ENCODE peak calls at places on chromosomes 2 and 18, in six cellular contexts. One of them, this sample, is unnamed.

GRCh38 chr2:26245231-26245732 is 543 bp downstream of the HADHB start:
- DNase-seq in ovary: no peak
- DNase-seq in sigmoid colon: peak; percentile 69
- DNase-seq in H1: no peak
- DNase-seq in K562: peak; percentile 31
- DNase-seq in tibial nerve: peak; percentile 25
- DNase-seq in this sample: no peak

GRCh38 chr2:147739531-147739930 is 105.3 kb upstream of the ACVR2A start:
- DNase-seq in ovary: no peak
- DNase-seq in sigmoid colon: no peak
- DNase-seq in H1: no peak
- DNase-seq in K562: no peak
- DNase-seq in tibial nerve: no peak
- DNase-seq in this sample: no peak

GRCh38 chr2:58918138-58918537 is 677.0 kb upstream of the FANCL start:
- DNase-seq in ovary: no peak
- DNase-seq in sigmoid colon: no peak
- DNase-seq in H1: no peak
- DNase-seq in K562: no peak
- DNase-seq in tibial nerve: no peak
- DNase-seq in this sample: no peak

GRCh38 chr2:26720322-26721166 is 28.0 kb downstream of the KCNK3 start:
- DNase-seq in ovary: peak; percentile 93
- DNase-seq in sigmoid colon: peak; percentile 97
- DNase-seq in H1: no peak
- DNase-seq in K562: no peak
- DNase-seq in tibial nerve: peak; percentile 59
- DNase-seq in this sample: no peak

GRCh38 chr2:240704651-240705050 is 13.0 kb downstream of the AQP12A start:
- DNase-seq in ovary: no peak
- DNase-seq in sigmoid colon: no peak
- DNase-seq in H1: no peak
- DNase-seq in K562: no peak
- DNase-seq in tibial nerve: no peak
- DNase-seq in this sample: no peak

GRCh38 chr2:160411167-160411566 is 82.4 kb downstream of the RBMS1 start:
- DNase-seq in ovary: no peak
- DNase-seq in sigmoid colon: no peak
- DNase-seq in H1: no peak
- DNase-seq in K562: no peak
- DNase-seq in tibial nerve: no peak
- DNase-seq in this sample: no peak

GRCh38 chr2:238561230-238561629 is 134.5 kb downstream of the ASB1 start:
- DNase-seq in ovary: no peak
- DNase-seq in sigmoid colon: no peak
- DNase-seq in H1: no peak
- DNase-seq in K562: no peak
- DNase-seq in tibial nerve: no peak
- DNase-seq in this sample: no peak

GRCh38 chr2:17646838-17647701 is 106.5 kb downstream of the SMC6 start:
- DNase-seq in ovary: no peak
- DNase-seq in sigmoid colon: no peak
- DNase-seq in H1: no peak
- DNase-seq in K562: no peak
- DNase-seq in tibial nerve: no peak
- DNase-seq in this sample: no peak

GRCh38 chr2:189222440-189222839 is 42.9 kb upstream of the COL5A2 start:
- DNase-seq in ovary: no peak
- DNase-seq in sigmoid colon: peak; percentile 70
- DNase-seq in H1: no peak
- DNase-seq in K562: no peak
- DNase-seq in tibial nerve: no peak
- DNase-seq in this sample: no peak

GRCh38 chr18:3122851-3123250 is 96.9 kb downstream of the MYOM1 start:
- DNase-seq in ovary: no peak
- DNase-seq in sigmoid colon: no peak
- DNase-seq in H1: no peak
- DNase-seq in K562: no peak
- DNase-seq in tibial nerve: no peak
- DNase-seq in this sample: no peak

DNA sequence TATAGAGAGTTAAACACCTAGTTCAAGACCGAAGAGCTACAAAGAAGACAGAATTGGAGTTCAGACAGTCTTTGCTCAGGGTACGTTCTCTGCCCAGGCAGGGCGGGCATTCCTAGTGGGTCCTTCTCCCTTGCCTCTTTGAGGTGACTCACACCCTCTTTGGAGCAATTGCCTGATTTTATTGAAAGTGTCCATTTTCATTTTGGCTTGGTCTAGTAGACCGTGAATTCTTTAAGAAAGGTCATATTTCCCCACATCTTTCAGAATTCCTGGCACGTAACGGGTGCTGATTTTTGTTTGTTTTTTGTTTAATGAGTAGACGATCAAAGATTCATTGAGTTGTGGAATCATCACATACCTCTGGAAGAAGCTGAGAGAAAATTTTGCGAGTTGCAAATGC is 871.5 kb downstream of the RNF144A start:
- DNase-seq in ovary: no peak
- DNase-seq in sigmoid colon: no peak
- DNase-seq in H1: no peak
- DNase-seq in K562: no peak
- DNase-seq in tibial nerve: no peak
- DNase-seq in this sample: no peak
- TF ChIP-seq EP300 in ovary: no peak
- TF ChIP-seq EP300 in sigmoid colon: no peak
- TF ChIP-seq EP300 in H1: no peak
- TF ChIP-seq EP300 in K562: no peak
- TF ChIP-seq EP300 in tibial nerve: no peak
- TF ChIP-seq EP300 in this sample: no peak

GRCh38 chr2:106638043-106638442 is 150.9 kb downstream of the CD8B2 start:
- DNase-seq in ovary: no peak
- DNase-seq in sigmoid colon: no peak
- DNase-seq in H1: no peak
- DNase-seq in K562: no peak
- DNase-seq in tibial nerve: no peak
- DNase-seq in this sample: no peak
- TF ChIP-seq CTCF in ovary: no peak
- TF ChIP-seq CTCF in sigmoid colon: peak; percentile 15
- TF ChIP-seq CTCF in H1: no peak
- TF ChIP-seq CTCF in K562: no peak
- TF ChIP-seq CTCF in tibial nerve: peak; percentile 13
- TF ChIP-seq CTCF in this sample: no peak

DNA sequence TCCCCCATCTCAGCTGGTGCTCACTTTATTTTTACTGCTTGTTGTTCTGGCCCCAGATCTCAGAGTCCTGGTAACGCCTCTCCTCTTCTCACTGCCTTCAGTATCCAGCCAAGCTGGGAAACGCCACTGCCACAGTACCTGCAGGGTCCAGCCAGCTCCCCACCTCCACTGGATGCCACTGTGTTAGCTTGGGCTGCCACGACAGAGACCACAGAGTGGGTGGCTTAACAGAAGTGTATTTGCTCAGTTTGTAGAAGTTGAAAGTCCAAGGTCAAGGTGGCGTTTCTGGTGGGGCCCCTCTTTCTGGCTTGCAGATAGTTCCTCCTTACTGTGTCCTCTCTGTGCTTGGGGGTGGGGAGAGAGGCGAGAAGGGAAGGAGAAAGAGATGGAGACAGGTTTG is 107.1 kb downstream of the AGAP1 start:
- DNase-seq in ovary: no peak
- DNase-seq in sigmoid colon: no peak
- DNase-seq in H1: no peak
- DNase-seq in K562: no peak
- DNase-seq in tibial nerve: no peak
- DNase-seq in this sample: no peak
- TF ChIP-seq EP300 in ovary: no peak
- TF ChIP-seq EP300 in sigmoid colon: no peak
- TF ChIP-seq EP300 in H1: no peak
- TF ChIP-seq EP300 in K562: no peak
- TF ChIP-seq EP300 in tibial nerve: no peak
- TF ChIP-seq EP300 in this sample: no peak

GRCh38 chr18:76256897-76257500 is 238.0 kb downstream of the ZNF516 start:
- DNase-seq in ovary: peak; percentile 59
- DNase-seq in sigmoid colon: no peak
- DNase-seq in H1: no peak
- DNase-seq in K562: no peak
- DNase-seq in tibial nerve: peak; percentile 69
- DNase-seq in this sample: no peak
- TF ChIP-seq CTCF in ovary: peak; percentile 67
- TF ChIP-seq CTCF in sigmoid colon: peak; percentile 45
- TF ChIP-seq CTCF in H1: peak; percentile 64
- TF ChIP-seq CTCF in K562: peak; percentile 29
- TF ChIP-seq CTCF in tibial nerve: peak; percentile 53
- TF ChIP-seq CTCF in this sample: peak; percentile 37

This sample was measured in suprapubic skin.